ENCODE peak calls at places on chromosomes 1 and 21, in six cellular contexts. R is body of pancreas, E is T-cell, Z is T-helper 1 cell, P is pancreas, X is NCI-H510A treated with DMSO at 0.1 percent for 48 hours. O is an unnamed sample.

GRCh38 chr1:183267646-183268431 is 81.8 kb downstream of the LAMC2 start:
- DNase-seq in X (no peak), E (no peak), R (no peak), Z (no peak), P (no peak), O (no peak)

GRCh38 chr1:185337221-185337620 is 20.2 kb upstream of the IVNS1ABP start:
- DNase-seq in P (no peak), X (no peak), E (no peak), Z (no peak), R (no peak), O (no peak)

GRCh38 chr1:201318504-201319340 is 35.4 kb downstream of the PKP1 start:
- DNase-seq in R (no peak), Z (no peak), E (no peak), P (no peak), X (no peak), O (no peak)

GRCh38 chr21:25967566-25968438 is 202.8 kb downstream of the APP start:
- DNase-seq in P (no peak), E (no peak), Z (no peak), X (no peak), R (no peak), O (no peak)

GRCh38 chr1:226674892-226675719 is 64.0 kb downstream of the ITPKB start:
- DNase-seq in E (peak), X (no peak), R (no peak), Z (peak), P (no peak), O (no peak)

GRCh38 chr1:229993060-229993459 is 74.0 kb upstream of the GALNT2 start:
- DNase-seq in E (no peak), Z (no peak), P (no peak), X (no peak), R (no peak), O (no peak)

GRCh38 chr1:110148961-110149360 is 1.3 kb upstream of the SLC6A17 start:
- DNase-seq in X (peak), P (no peak), Z (no peak), E (no peak), R (no peak), O (no peak)

GRCh38 chr1:206030714-206031113 is 7.0 kb upstream of the CTSE start:
- DNase-seq in X (peak), P (peak), E (peak), R (peak), Z (peak), O (peak)

GRCh38 chr21:46250146-46250725 is 21.7 kb upstream of the LSS start:
- DNase-seq in Z (no peak), R (no peak), X (no peak), E (no peak), P (no peak), O (no peak)

GRCh38 chr1:25797939-25798338 is 2.1 kb upstream of the SELENON start:
- DNase-seq in E (no peak), R (peak), P (peak), Z (no peak), X (no peak), O (no peak)

GRCh38 chr1:94237291-94238226 is at the start of gene ARHGAP29:
- DNase-seq in R (peak), Z (no peak), E (no peak), P (peak), X (peak), O (peak)

GRCh38 chr1:64867266-64867665 is 99.1 kb downstream of the JAK1 start:
- DNase-seq in E (no peak), R (no peak), P (no peak), X (no peak), Z (no peak), O (no peak)

GRCh38 chr1:180577361-180577760 is 18.6 kb downstream of the OVAAL start:
- DNase-seq in P (no peak), R (no peak), Z (no peak), E (no peak), X (no peak), O (peak)

GRCh38 chr1:76268341-76268740 is 193.8 kb downstream of the ST6GALNAC3 start:
- DNase-seq in Z (no peak), E (no peak), R (no peak), P (no peak), X (peak), O (no peak)

GRCh38 chr1:41666991-41667631 is 182.6 kb upstream of the EDN2 start:
- DNase-seq in E (peak), P (peak), R (peak), X (no peak), Z (peak), O (peak)

GRCh38 chr1:246181244-246181643 is 325.8 kb downstream of the SMYD3 start:
- DNase-seq in Z (no peak), E (no peak), P (no peak), R (no peak), X (no peak), O (no peak)

GRCh38 chr1:93705897-93706500 is 24.4 kb upstream of the BCAR3 start:
- DNase-seq in X (peak), Z (no peak), E (no peak), P (no peak), R (no peak), O (no peak)

GRCh38 chr1:114671011-114671938 is 1.4 kb upstream of the DENND2C start:
- DNase-seq in P (peak), X (peak), E (no peak), Z (no peak), R (no peak), O (no peak)

GRCh38 chr1:20095564-20096434 is 23.5 kb downstream of the PLA2G2D start:
- DNase-seq in R (no peak), P (no peak), E (no peak), X (peak), Z (no peak), O (no peak)

GRCh38 chr21:32578107-32578691 is 7.1 kb downstream of the TCP10L start:
- DNase-seq in Z (no peak), P (no peak), R (no peak), X (no peak), E (no peak), O (no peak)

GRCh38 chr1:201721131-201722049 is 107.6 kb upstream of the IPO9 start:
- DNase-seq in P (no peak), E (no peak), Z (no peak), R (no peak), X (no peak), O (no peak)

GRCh38 chr1:184513966-184514365 is 127.1 kb downstream of the C1orf21 start:
- DNase-seq in E (no peak), Z (no peak), R (peak), X (no peak), P (peak), O (no peak)

GRCh38 chr1:66138613-66139012 is 345.9 kb downstream of the PDE4B start:
- DNase-seq in Z (no peak), X (no peak), R (no peak), P (no peak), E (no peak), O (no peak)

GRCh38 chr21:37365657-37366487 is 701 bp upstream of the DYRK1A start:
- DNase-seq in Z (peak), E (peak), X (peak), R (peak), P (peak), O (peak)

GRCh38 chr1:37157634-37158033 is 123.3 kb upstream of the GRIK3 start:
- DNase-seq in R (no peak), X (no peak), E (no peak), Z (no peak), P (no peak), O (no peak)

GRCh38 chr21:42997053-42997452 is 22.7 kb downstream of the PKNOX1 start:
- DNase-seq in R (peak), E (no peak), X (no peak), P (peak), Z (no peak), O (no peak)

GRCh38 chr1:14259191-14259757 is 339.2 kb upstream of the KAZN start:
- DNase-seq in R (peak), P (peak), Z (no peak), X (no peak), E (no peak), O (peak)

GRCh38 chr21:33395866-33396265 is 7.3 kb upstream of the IFNGR2 start:
- DNase-seq in Z (no peak), X (no peak), R (no peak), P (no peak), E (no peak), O (no peak)

GRCh38 chr1:9366943-9367780 is 74.5 kb downstream of the SPSB1 start:
- DNase-seq in X (no peak), R (no peak), P (no peak), E (no peak), Z (no peak), O (no peak)